ENCODE peak calls at places on chromosomes 1 and 21, in five cellular contexts. One of them, this sample, is unnamed.

GRCh38 chr1:238672262-238672661 is 714.1 kb upstream of the CHRM3 start:
- DNase-seq in fibroblast of the aortic adventitia: peak
- DNase-seq in GM12864: no peak
- DNase-seq in HFFc6: no peak
- DNase-seq in right lobe of liver: no peak
- DNase-seq in this sample: no peak

GRCh38 chr1:150764617-150765090 is 924 bp downstream of the CTSS start:
- DNase-seq in HFFc6: peak
- DNase-seq in right lobe of liver: no peak
- DNase-seq in GM12864: no peak
- DNase-seq in fibroblast of the aortic adventitia: peak
- DNase-seq in this sample: no peak

GRCh38 chr1:43554444-43554992 is 23.8 kb downstream of the PTPRF start:
- DNase-seq in right lobe of liver: no peak
- DNase-seq in HFFc6: peak
- DNase-seq in fibroblast of the aortic adventitia: peak
- DNase-seq in GM12864: no peak
- DNase-seq in this sample: peak

GRCh38 chr21:45973475-45974072 is 8.0 kb upstream of the COL6A1 start:
- DNase-seq in HFFc6: peak
- DNase-seq in fibroblast of the aortic adventitia: peak
- DNase-seq in GM12864: peak
- DNase-seq in right lobe of liver: no peak
- DNase-seq in this sample: peak

GRCh38 chr21:44490816-44491215 is 35.5 kb downstream of the LRRC3 start:
- DNase-seq in HFFc6: no peak
- DNase-seq in GM12864: no peak
- DNase-seq in fibroblast of the aortic adventitia: no peak
- DNase-seq in right lobe of liver: no peak
- DNase-seq in this sample: no peak

GRCh38 chr1:226635456-226635941 is 86.9 kb downstream of the STUM start:
- DNase-seq in HFFc6: no peak
- DNase-seq in right lobe of liver: peak
- DNase-seq in GM12864: no peak
- DNase-seq in fibroblast of the aortic adventitia: no peak
- DNase-seq in this sample: no peak

GRCh38 chr1:112358798-112359408 is 37.1 kb upstream of the CTTNBP2NL start:
- DNase-seq in right lobe of liver: peak
- DNase-seq in HFFc6: peak
- DNase-seq in fibroblast of the aortic adventitia: peak
- DNase-seq in GM12864: no peak
- DNase-seq in this sample: peak

GRCh38 chr1:51300270-51300669 is 30.1 kb downstream of the TTC39A start:
- DNase-seq in right lobe of liver: no peak
- DNase-seq in GM12864: no peak
- DNase-seq in fibroblast of the aortic adventitia: no peak
- DNase-seq in HFFc6: no peak
- DNase-seq in this sample: no peak

GRCh38 chr21:17931080-17931479 is 111.9 kb upstream of the C21orf91 start:
- DNase-seq in GM12864: no peak
- DNase-seq in HFFc6: no peak
- DNase-seq in right lobe of liver: no peak
- DNase-seq in fibroblast of the aortic adventitia: no peak
- DNase-seq in this sample: no peak

GRCh38 chr1:100265562-100265930 is 470 bp upstream of the RTCA start:
- DNase-seq in fibroblast of the aortic adventitia: no peak
- DNase-seq in HFFc6: peak
- DNase-seq in right lobe of liver: no peak
- DNase-seq in GM12864: no peak
- DNase-seq in this sample: no peak

GRCh38 chr1:31815752-31816484 is at the start of gene SPOCD1:
- DNase-seq in right lobe of liver: peak
- DNase-seq in HFFc6: peak
- DNase-seq in GM12864: peak
- DNase-seq in fibroblast of the aortic adventitia: peak
- DNase-seq in this sample: peak

GRCh38 chr1:174058639-174059038 is 36.5 kb upstream of the RC3H1 start:
- DNase-seq in HFFc6: peak
- DNase-seq in GM12864: no peak
- DNase-seq in fibroblast of the aortic adventitia: no peak
- DNase-seq in right lobe of liver: no peak
- DNase-seq in this sample: no peak

GRCh38 chr1:45344491-45344890 is 4.3 kb upstream of the MUTYH start:
- DNase-seq in right lobe of liver: no peak
- DNase-seq in GM12864: no peak
- DNase-seq in fibroblast of the aortic adventitia: no peak
- DNase-seq in HFFc6: no peak
- DNase-seq in this sample: no peak

GRCh38 chr1:94888201-94888600 is 38.7 kb downstream of the CNN3 start:
- DNase-seq in HFFc6: no peak
- DNase-seq in fibroblast of the aortic adventitia: no peak
- DNase-seq in GM12864: no peak
- DNase-seq in right lobe of liver: no peak
- DNase-seq in this sample: no peak

GRCh38 chr1:61887921-61888564 is 145.8 kb downstream of the PATJ start:
- DNase-seq in fibroblast of the aortic adventitia: peak
- DNase-seq in HFFc6: no peak
- DNase-seq in right lobe of liver: no peak
- DNase-seq in GM12864: no peak
- DNase-seq in this sample: no peak

GRCh38 chr1:202161151-202162048 is 998 bp upstream of the PTPN7 start:
- DNase-seq in HFFc6: no peak
- DNase-seq in right lobe of liver: no peak
- DNase-seq in GM12864: no peak
- DNase-seq in fibroblast of the aortic adventitia: no peak
- DNase-seq in this sample: peak

GRCh38 chr1:9084883-9085282 is 15.4 kb upstream of the SLC2A5 start:
- DNase-seq in GM12864: no peak
- DNase-seq in fibroblast of the aortic adventitia: peak
- DNase-seq in right lobe of liver: no peak
- DNase-seq in HFFc6: no peak
- DNase-seq in this sample: no peak

GRCh38 chr21:44991538-44992483 is 52.0 kb downstream of the SLX9 start:
- DNase-seq in fibroblast of the aortic adventitia: no peak
- DNase-seq in GM12864: no peak
- DNase-seq in right lobe of liver: peak
- DNase-seq in HFFc6: no peak
- DNase-seq in this sample: no peak

GRCh38 chr1:112666917-112667316 is 7.5 kb upstream of the MOV10 start:
- DNase-seq in fibroblast of the aortic adventitia: no peak
- DNase-seq in right lobe of liver: no peak
- DNase-seq in GM12864: no peak
- DNase-seq in HFFc6: no peak
- DNase-seq in this sample: no peak

GRCh38 chr1:53545663-53546408 is 86.6 kb downstream of the DMRTB1 start:
- DNase-seq in fibroblast of the aortic adventitia: no peak
- DNase-seq in right lobe of liver: peak
- DNase-seq in GM12864: no peak
- DNase-seq in HFFc6: no peak
- DNase-seq in this sample: no peak

GRCh38 chr1:7856345-7856744 is 3.5 kb upstream of the UTS2 start:
- DNase-seq in right lobe of liver: no peak
- DNase-seq in HFFc6: no peak
- DNase-seq in fibroblast of the aortic adventitia: no peak
- DNase-seq in GM12864: no peak
- DNase-seq in this sample: no peak

GRCh38 chr1:155322953-155323728 is 2.4 kb downstream of the RUSC1 start:
- DNase-seq in right lobe of liver: peak
- DNase-seq in HFFc6: peak
- DNase-seq in fibroblast of the aortic adventitia: peak
- DNase-seq in GM12864: peak
- DNase-seq in this sample: peak
- TF ChIP-seq CTCF in right lobe of liver: peak
- TF ChIP-seq CTCF in HFFc6: peak
- TF ChIP-seq CTCF in fibroblast of the aortic adventitia: peak
- TF ChIP-seq CTCF in GM12864: peak
- TF ChIP-seq CTCF in this sample: peak

DNA sequence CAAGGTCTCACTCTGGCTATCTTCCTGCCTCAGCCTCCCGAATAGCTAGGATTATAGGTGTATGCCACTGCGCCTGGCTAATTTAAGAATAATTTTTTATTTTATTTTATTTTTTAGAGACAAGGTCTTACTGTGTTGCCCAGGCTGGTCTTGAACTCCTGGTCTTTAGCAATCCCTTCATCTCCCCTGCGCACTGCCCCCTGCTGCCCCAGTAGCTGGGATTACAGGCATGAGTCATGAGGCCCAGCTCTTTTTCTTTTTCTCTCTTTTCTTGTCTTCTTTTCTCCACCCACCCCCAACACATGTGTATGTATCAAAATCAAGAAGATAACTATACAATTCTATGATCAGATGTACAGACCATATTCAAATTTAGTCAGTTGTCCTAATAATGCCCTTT is 87.2 kb downstream of the PEX14 start:
- DNase-seq in fibroblast of the aortic adventitia: no peak
- DNase-seq in GM12864: no peak
- DNase-seq in HFFc6: no peak
- DNase-seq in right lobe of liver: no peak
- DNase-seq in this sample: no peak
- TF ChIP-seq CTCF in fibroblast of the aortic adventitia: peak
- TF ChIP-seq CTCF in GM12864: no peak
- TF ChIP-seq CTCF in HFFc6: peak
- TF ChIP-seq CTCF in right lobe of liver: no peak
- TF ChIP-seq CTCF in this sample: no peak

DNA sequence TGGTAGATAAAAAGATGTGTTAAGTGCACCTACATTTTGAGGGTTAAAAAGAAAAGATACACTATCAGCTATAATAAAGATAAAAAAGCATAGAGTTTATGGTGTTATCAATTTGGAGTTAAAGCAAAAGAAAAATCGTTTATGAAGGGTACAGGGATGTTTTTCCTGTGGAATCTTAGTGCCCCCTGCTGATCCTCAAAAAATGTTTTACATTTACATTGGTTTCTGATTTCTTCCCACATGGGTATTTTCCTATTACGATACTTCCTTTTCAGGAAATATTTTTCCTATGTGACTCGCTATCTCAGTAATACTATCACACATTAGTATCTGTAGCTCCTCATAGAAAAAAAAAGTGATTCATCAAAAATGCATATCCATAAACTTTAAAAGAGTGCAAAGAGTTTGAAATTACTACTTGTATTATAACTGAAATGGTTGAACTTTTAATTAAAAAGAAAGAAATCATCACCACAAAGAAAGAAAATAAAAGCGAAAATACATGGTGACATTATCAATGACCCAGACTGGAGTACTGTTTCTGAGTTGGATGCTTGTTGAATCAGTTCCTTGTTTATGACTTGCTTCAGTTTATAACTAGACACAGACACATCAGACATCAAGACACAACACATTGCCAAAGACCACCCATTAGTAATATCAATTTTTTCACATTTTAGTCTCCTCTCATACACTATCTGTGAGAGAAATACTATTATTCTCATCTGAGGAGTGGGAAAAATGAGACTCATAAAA is 293.2 kb downstream of the MRPL39 start:
- DNase-seq in right lobe of liver: no peak
- DNase-seq in HFFc6: peak
- DNase-seq in fibroblast of the aortic adventitia: peak
- DNase-seq in GM12864: no peak
- DNase-seq in this sample: no peak
- TF ChIP-seq CTCF in right lobe of liver: no peak
- TF ChIP-seq CTCF in HFFc6: peak
- TF ChIP-seq CTCF in fibroblast of the aortic adventitia: peak
- TF ChIP-seq CTCF in GM12864: peak
- TF ChIP-seq CTCF in this sample: peak

DNA sequence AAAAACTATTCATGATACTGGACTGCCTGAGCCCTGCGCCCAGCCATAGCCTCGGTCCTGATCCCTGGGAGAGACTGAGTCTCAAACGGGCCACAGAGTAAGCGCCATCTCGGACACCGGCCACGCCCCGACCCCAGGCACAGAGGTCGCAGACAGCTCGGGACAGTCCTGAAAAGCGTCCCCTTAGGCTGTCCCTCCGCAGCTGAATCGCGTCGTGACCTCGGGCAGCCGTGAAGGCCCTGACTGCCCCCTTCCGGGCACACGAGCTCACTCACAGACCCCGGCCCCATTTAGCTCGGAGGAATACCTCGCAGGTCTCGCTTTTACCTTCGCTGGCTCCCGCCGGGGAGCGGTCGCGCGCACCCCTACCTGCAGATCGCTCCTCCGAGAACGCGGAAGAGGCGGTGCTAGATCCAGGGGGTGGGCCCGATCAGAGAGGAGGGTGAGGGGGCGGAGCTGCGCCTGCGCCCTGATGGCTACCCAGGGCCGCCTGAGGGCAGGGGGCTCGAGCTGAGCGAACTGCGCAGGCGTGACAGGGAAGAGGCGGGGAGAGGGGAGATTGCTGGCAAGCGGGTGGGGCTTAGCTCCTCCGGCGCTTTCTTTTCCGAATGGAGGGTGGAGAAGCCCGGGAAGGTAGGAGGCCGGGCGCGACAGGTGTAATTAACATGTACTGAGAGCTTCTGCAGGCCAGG is at the start of gene MKNK1:
- DNase-seq in HFFc6: peak
- DNase-seq in GM12864: peak
- DNase-seq in fibroblast of the aortic adventitia: peak
- DNase-seq in right lobe of liver: peak
- DNase-seq in this sample: peak
- TF ChIP-seq CTCF in HFFc6: peak
- TF ChIP-seq CTCF in GM12864: no peak
- TF ChIP-seq CTCF in fibroblast of the aortic adventitia: peak
- TF ChIP-seq CTCF in right lobe of liver: no peak
- TF ChIP-seq CTCF in this sample: no peak

GRCh38 chr1:231814536-231814935 is 187.9 kb downstream of the DISC1 start:
- DNase-seq in right lobe of liver: no peak
- DNase-seq in HFFc6: no peak
- DNase-seq in fibroblast of the aortic adventitia: no peak
- DNase-seq in GM12864: no peak
- DNase-seq in this sample: no peak
- TF ChIP-seq CTCF in right lobe of liver: no peak
- TF ChIP-seq CTCF in HFFc6: no peak
- TF ChIP-seq CTCF in fibroblast of the aortic adventitia: no peak
- TF ChIP-seq CTCF in GM12864: no peak
- TF ChIP-seq CTCF in this sample: no peak

GRCh38 chr1:145785481-145785880 is 38.4 kb downstream of the RNF115 start:
- DNase-seq in fibroblast of the aortic adventitia: peak
- DNase-seq in HFFc6: no peak
- DNase-seq in right lobe of liver: no peak
- DNase-seq in GM12864: no peak
- DNase-seq in this sample: peak

GRCh38 chr1:145784409-145784808 is 39.5 kb downstream of the RNF115 start:
- DNase-seq in right lobe of liver: no peak
- DNase-seq in fibroblast of the aortic adventitia: no peak
- DNase-seq in HFFc6: no peak
- DNase-seq in GM12864: no peak
- DNase-seq in this sample: no peak

GRCh38 chr1:145792484-145792883 is 31.4 kb downstream of the RNF115 start:
- DNase-seq in GM12864: no peak
- DNase-seq in fibroblast of the aortic adventitia: no peak
- DNase-seq in HFFc6: no peak
- DNase-seq in right lobe of liver: no peak
- DNase-seq in this sample: peak

GRCh38 chr1:145786271-145786670 is 37.6 kb downstream of the RNF115 start:
- DNase-seq in GM12864: no peak
- DNase-seq in right lobe of liver: no peak
- DNase-seq in fibroblast of the aortic adventitia: no peak
- DNase-seq in HFFc6: no peak
- DNase-seq in this sample: no peak

GRCh38 chr1:145788580-145788979 is 35.3 kb downstream of the RNF115 start:
- DNase-seq in GM12864: no peak
- DNase-seq in HFFc6: no peak
- DNase-seq in fibroblast of the aortic adventitia: no peak
- DNase-seq in right lobe of liver: no peak
- DNase-seq in this sample: no peak
- TF ChIP-seq CTCF in GM12864: no peak
- TF ChIP-seq CTCF in HFFc6: no peak
- TF ChIP-seq CTCF in fibroblast of the aortic adventitia: no peak
- TF ChIP-seq CTCF in right lobe of liver: no peak
- TF ChIP-seq CTCF in this sample: no peak